ENCODE peak calls at places on chromosomes 6 and 20, in seven cellular contexts. Z is endothelial cell of umbilical vein, Q is lung, N is ovary, J is keratinocyte, F is fibroblast of the aortic adventitia, M is bronchial epithelial cell. E is an unnamed sample.

GRCh38 chr6:2103644-2104523 is 141.5 kb downstream of the GMDS start:
- DNase-seq in M (peak), Q (no peak), N (no peak), J (no peak), F (peak), Z (peak), E (peak)

GRCh38 chr20:33506576-33506975 is 16.7 kb downstream of the CBFA2T2 start:
- DNase-seq in Q (no peak), J (no peak), M (no peak), Z (no peak), F (no peak), N (no peak), E (no peak)

GRCh38 chr6:36947570-36948351 is 6.8 kb upstream of the PI16 start:
- DNase-seq in M (no peak), Q (no peak), F (no peak), J (no peak), Z (no peak), N (no peak), E (peak)

GRCh38 chr6:3869632-3870527 is 20.7 kb downstream of the FAM50B start:
- DNase-seq in Z (no peak), Q (no peak), J (no peak), F (no peak), M (no peak), N (no peak), E (no peak)

GRCh38 chr20:6866741-6867140 is 99.3 kb downstream of the BMP2 start:
- DNase-seq in M (no peak), F (no peak), N (no peak), J (no peak), Z (no peak), Q (no peak), E (no peak)

GRCh38 chr6:138999949-139000725 is 12.1 kb upstream of the REPS1 start:
- DNase-seq in Z (no peak), F (no peak), J (no peak), N (no peak), M (no peak), Q (no peak), E (no peak)

GRCh38 chr20:46903937-46904336 is 9.3 kb downstream of the EYA2 start:
- DNase-seq in N (no peak), Z (no peak), J (no peak), F (no peak), Q (no peak), M (no peak), E (no peak)

GRCh38 chr6:165846123-165846966 is 183.3 kb upstream of the PDE10A start:
- DNase-seq in F (peak), Z (no peak), J (no peak), Q (no peak), M (no peak), N (no peak), E (no peak)

GRCh38 chr6:16712931-16713484 is 48.3 kb downstream of the ATXN1 start:
- DNase-seq in F (peak), J (peak), N (no peak), M (peak), Z (peak), Q (no peak), E (peak)

GRCh38 chr6:18477301-18477941 is 90.3 kb downstream of the RNF144B start:
- DNase-seq in J (no peak), M (peak), Z (peak), Q (no peak), F (peak), N (no peak), E (no peak)

GRCh38 chr6:116596815-116597214 is 19.5 kb upstream of the RSPH4A start:
- DNase-seq in N (no peak), M (no peak), Z (peak), Q (no peak), F (peak), J (no peak), E (no peak)

GRCh38 chr20:21519136-21519584 is 5.3 kb upstream of the NKX2-2 start:
- DNase-seq in N (no peak), Q (no peak), F (no peak), Z (no peak), J (no peak), M (no peak), E (no peak)

GRCh38 chr20:44358776-44359175 is 3.3 kb downstream of the HNF4A start:
- DNase-seq in Q (no peak), Z (no peak), M (no peak), N (no peak), J (no peak), F (no peak), E (no peak)

GRCh38 chr6:30769088-30769852 is 24.9 kb upstream of the IER3 start:
- DNase-seq in N (peak), Q (peak), M (peak), Z (peak), F (peak), J (peak), E (peak)

GRCh38 chr6:146602526-146602925 is 3.8 kb downstream of the ADGB start:
- DNase-seq in F (no peak), M (no peak), Q (no peak), Z (no peak), J (no peak), N (no peak), E (no peak)

GRCh38 chr6:35343092-35343834 is 905 bp downstream of the PPARD start:
- DNase-seq in Z (peak), M (peak), F (peak), N (peak), J (no peak), Q (peak), E (no peak)

GRCh38 chr20:52494244-52494643 is 302.7 kb upstream of the ZFP64 start:
- DNase-seq in F (peak), J (peak), N (no peak), Z (peak), Q (no peak), M (peak), E (no peak)

GRCh38 chr6:169854813-169855212 is 103.4 kb downstream of the ERMARD start:
- DNase-seq in F (no peak), M (no peak), N (no peak), Z (no peak), J (no peak), Q (peak), E (no peak)

GRCh38 chr20:15555913-15556312 is 1017.3 kb downstream of the KIF16B start:
- DNase-seq in N (no peak), Q (no peak), Z (no peak), M (no peak), J (no peak), F (no peak), E (no peak)

GRCh38 chr6:120774275-120774674 is 560.0 kb downstream of the TBC1D32 start:
- DNase-seq in J (no peak), F (no peak), Z (no peak), Q (no peak), M (peak), N (no peak), E (no peak)

GRCh38 chr20:64164123-64164836 is at the start of gene MYT1:
- DNase-seq in J (no peak), F (no peak), Z (no peak), N (no peak), Q (no peak), M (no peak), E (no peak)

GRCh38 chr20:49750611-49751396 is 37.1 kb upstream of the B4GALT5 start:
- DNase-seq in N (no peak), M (no peak), Q (no peak), Z (no peak), F (no peak), J (no peak), E (peak)

GRCh38 chr6:162058281-162058875 is 669.2 kb downstream of the PRKN start:
- DNase-seq in J (no peak), Q (no peak), N (no peak), M (peak), Z (no peak), F (no peak), E (no peak)

GRCh38 chr6:85185977-85186376 is 263.9 kb upstream of the NT5E start:
- DNase-seq in N (no peak), F (peak), M (peak), J (no peak), Z (no peak), Q (no peak), E (no peak)

GRCh38 chr20:20450461-20451027 is 82.6 kb downstream of the INSM1 start:
- DNase-seq in Z (peak), F (peak), J (no peak), Q (no peak), N (no peak), M (no peak), E (no peak)

GRCh38 chr6:145310116-145310515 is 425.2 kb downstream of the EPM2A start:
- DNase-seq in M (peak), N (no peak), Q (no peak), Z (no peak), J (no peak), F (no peak), E (no peak)

GRCh38 chr20:36717657-36718056 is 28.2 kb downstream of the NDRG3 start:
- DNase-seq in N (no peak), M (peak), Q (no peak), Z (peak), F (peak), J (no peak), E (no peak)

GRCh38 chr20:36460648-36461599 is 80.4 kb upstream of the MYL9 start:
- DNase-seq in Z (peak), J (no peak), F (peak), M (peak), N (peak), Q (peak), E (peak)

GRCh38 chr20:34473262-34473883 is 42.8 kb upstream of the DYNLRB1 start:
- DNase-seq in N (no peak), Q (no peak), J (no peak), F (peak), M (peak), Z (peak), E (peak)

GRCh38 chr6:3789018-3789895 is 37.7 kb upstream of the PXDC1 start:
- DNase-seq in M (peak), Z (no peak), Q (no peak), N (no peak), F (peak), J (no peak), E (no peak)

GRCh38 chr6:127879685-127880084 is 21.2 kb downstream of the THEMIS start:
- DNase-seq in M (no peak), Q (no peak), Z (no peak), J (no peak), N (no peak), F (peak), E (peak)

GRCh38 chr6:38404900-38405556 is 234.7 kb downstream of the BTBD9 start:
- DNase-seq in Q (no peak), M (peak), F (peak), N (no peak), J (peak), Z (peak), E (no peak)

GRCh38 chr20:25245461-25245860 is 2.4 kb upstream of the PYGB start:
- DNase-seq in Q (no peak), Z (no peak), M (no peak), J (no peak), F (no peak), N (no peak), E (no peak)

GRCh38 chr20:3887870-3888614 is 1.1 kb upstream of the PANK2 start:
- DNase-seq in Z (no peak), N (no peak), J (no peak), F (no peak), M (no peak), Q (no peak), E (no peak)

GRCh38 chr6:15066433-15067337 is 179.2 kb upstream of the JARID2 start:
- DNase-seq in N (no peak), J (peak), Z (no peak), Q (peak), M (peak), F (peak), E (no peak)
- H3K4me3 ChIP-seq in N (no peak), J (no peak), Z (no peak), Q (no peak), M (no peak), F (no peak), E (no peak)

GRCh38 chr6:157909282-157909664 is 72.4 kb upstream of the SYNJ2 start:
- DNase-seq in Z (no peak), F (no peak), Q (no peak), J (no peak), M (no peak), N (no peak), E (no peak)

GRCh38 chr6:157908369-157909281 is 73.0 kb upstream of the SYNJ2 start:
- DNase-seq in J (no peak), Q (no peak), Z (no peak), N (no peak), F (no peak), M (no peak), E (no peak)

GRCh38 chr6:157911278-157911677 is 70.4 kb upstream of the SYNJ2 start:
- DNase-seq in M (no peak), Z (no peak), N (no peak), J (no peak), F (no peak), Q (no peak), E (no peak)

GRCh38 chr6:157911786-157912185 is 69.9 kb upstream of the SYNJ2 start:
- DNase-seq in F (no peak), Z (no peak), M (no peak), J (no peak), N (no peak), Q (no peak), E (no peak)

GRCh38 chr6:157912326-157912725 is 69.3 kb upstream of the SYNJ2 start:
- DNase-seq in J (no peak), M (no peak), Q (no peak), Z (peak), F (peak), N (peak), E (no peak)
- H3K4me3 ChIP-seq in J (no peak), M (no peak), Q (no peak), Z (no peak), F (no peak), N (no peak), E (no peak)

GRCh38 chr6:135852775-135853174 is 1.3 kb downstream of the PDE7B start:
- DNase-seq in M (no peak), Q (no peak), N (no peak), J (no peak), Z (no peak), F (peak), E (no peak)

GRCh38 chr6:135851442-135852271 is at the start of gene PDE7B:
- DNase-seq in M (peak), Q (peak), N (peak), F (peak), Z (peak), J (peak), E (no peak)

GRCh38 chr6:135853986-135854385 is 2.5 kb downstream of the PDE7B start:
- DNase-seq in Z (no peak), Q (no peak), F (peak), J (no peak), N (no peak), M (no peak), E (no peak)

GRCh38 chr6:135853227-135853626 is 1.7 kb downstream of the PDE7B start:
- DNase-seq in N (no peak), Q (no peak), J (no peak), M (no peak), Z (peak), F (peak), E (no peak)

DNA sequence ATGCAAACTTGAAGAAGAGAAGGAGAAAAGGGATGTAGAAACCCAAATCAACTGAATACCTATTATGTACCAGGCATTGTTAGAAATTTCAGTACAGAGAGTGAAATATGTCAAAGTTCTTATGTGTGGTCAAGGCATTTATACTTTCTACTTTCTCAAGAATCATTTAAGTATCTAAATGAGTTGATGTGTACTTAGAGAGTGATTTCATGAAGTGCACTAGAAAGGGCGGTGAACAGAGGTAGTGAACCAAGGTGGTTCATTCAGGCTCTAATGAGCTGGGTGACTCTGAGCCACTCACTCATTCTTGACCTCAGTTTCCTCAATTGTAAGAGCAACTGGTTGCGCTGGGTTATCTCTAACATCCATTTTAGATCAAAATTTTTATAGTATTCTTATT is 3.3 kb downstream of the PDE7B start:
- DNase-seq in F (no peak), M (no peak), J (no peak), Z (no peak), Q (no peak), N (no peak), E (no peak)
- H3K4me3 ChIP-seq in F (no peak), M (no peak), J (no peak), Z (no peak), Q (no peak), N (no peak), E (no peak)

GRCh38 chr6:159761135-159761872 is 541 bp upstream of the ACAT2 start:
- DNase-seq in N (peak), Z (peak), F (peak), Q (no peak), J (no peak), M (peak), E (no peak)

GRCh38 chr6:159761873-159762680 is at the start of gene ACAT2:
- DNase-seq in M (peak), Z (peak), N (peak), F (peak), J (peak), Q (peak), E (peak)

GRCh38 chr6:159762681-159763293 is 942 bp downstream of the ACAT2 start:
- DNase-seq in J (no peak), Z (no peak), Q (no peak), N (no peak), M (peak), F (peak), E (no peak)

GRCh38 chr6:159759645-159760044 is 2.2 kb upstream of the ACAT2 start:
- DNase-seq in M (no peak), F (no peak), Z (no peak), J (no peak), N (no peak), Q (no peak), E (no peak)

GRCh38 chr6:159760602-159761057 is 1.2 kb upstream of the ACAT2 start:
- DNase-seq in Q (no peak), Z (peak), N (no peak), M (peak), J (no peak), F (peak), E (no peak)
- H3K4me3 ChIP-seq in Q (no peak), Z (no peak), N (no peak), M (no peak), J (no peak), F (peak), E (peak)

GRCh38 chr20:1265916-1266166 is 253 bp upstream of the SNPH start:
- DNase-seq in J (no peak), N (no peak), M (no peak), F (no peak), Q (no peak), Z (no peak), E (no peak)

GRCh38 chr20:1267809-1268374 is 1.8 kb downstream of the SNPH start:
- DNase-seq in F (no peak), Z (no peak), J (no peak), Q (no peak), N (no peak), M (no peak), E (no peak)

GRCh38 chr20:1265226-1265915 is 723 bp upstream of the SNPH start:
- DNase-seq in M (peak), Z (no peak), J (no peak), F (no peak), N (no peak), Q (no peak), E (no peak)

GRCh38 chr20:1266167-1266973 is at the start of gene SNPH:
- DNase-seq in Z (peak), Q (peak), N (peak), F (peak), M (peak), J (peak), E (peak)

DNA sequence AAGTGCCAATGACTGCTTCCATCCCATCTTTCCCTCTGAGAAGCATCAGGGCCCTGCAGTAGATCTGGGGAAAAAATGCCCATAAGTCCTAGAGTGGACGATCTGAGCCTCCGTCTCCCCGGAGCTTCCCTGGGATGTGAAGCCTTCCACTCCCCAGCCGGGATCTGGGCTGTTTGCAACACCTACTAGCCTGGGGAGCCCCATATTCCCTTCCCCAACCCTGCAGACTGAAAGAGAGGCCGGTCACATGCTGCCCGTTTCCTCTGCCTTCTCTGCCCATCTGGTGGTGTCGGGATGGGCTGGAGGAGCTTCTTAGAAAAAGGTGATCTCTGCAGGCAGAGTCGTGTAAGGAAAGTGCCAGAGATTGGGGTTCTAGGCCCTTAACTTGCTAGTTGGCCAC is 1.1 kb downstream of the SNPH start:
- DNase-seq in F (no peak), J (no peak), M (no peak), N (no peak), Z (no peak), Q (no peak), E (no peak)
- H3K4me3 ChIP-seq in F (peak), J (peak), M (no peak), N (peak), Z (no peak), Q (no peak), E (peak)

GRCh38 chr6:150418825-150419594 is 50.2 kb downstream of the IYD start:
- DNase-seq in M (peak), J (no peak), F (peak), N (peak), Z (peak), Q (peak), E (peak)
- H3K4me3 ChIP-seq in M (peak), J (peak), F (peak), N (peak), Z (no peak), Q (no peak), E (peak)

E was measured in Jurkat, Clone E6-1.